ENCODE peak calls at places on chromosomes 1 and 21, in nine cellular contexts. One of them, this sample, is unnamed.

GRCh38 chr1:9866836-9867235 is 43.1 kb upstream of the CLSTN1 start:
- DNase-seq in GM12865: no peak
- DNase-seq in cardiac muscle cell: no peak
- DNase-seq in esophagus squamous epithelium: no peak
- DNase-seq in epithelial cell of esophagus: no peak
- DNase-seq in upper lobe of right lung: no peak
- DNase-seq in fibroblast of pulmonary artery: no peak
- DNase-seq in lower lobe of right lung: no peak
- DNase-seq in IMR-90: no peak
- DNase-seq in this sample: no peak

GRCh38 chr1:12657060-12657866 is 13.4 kb downstream of the AADACL4 start:
- DNase-seq in GM12865: no peak
- DNase-seq in cardiac muscle cell: no peak
- DNase-seq in esophagus squamous epithelium: no peak
- DNase-seq in epithelial cell of esophagus: no peak
- DNase-seq in upper lobe of right lung: no peak
- DNase-seq in fibroblast of pulmonary artery: no peak
- DNase-seq in lower lobe of right lung: no peak
- DNase-seq in IMR-90: no peak
- DNase-seq in this sample: no peak

GRCh38 chr1:41433501-41433900 is 51.0 kb downstream of the EDN2 start:
- DNase-seq in GM12865: no peak
- DNase-seq in cardiac muscle cell: no peak
- DNase-seq in esophagus squamous epithelium: no peak
- DNase-seq in epithelial cell of esophagus: no peak
- DNase-seq in upper lobe of right lung: no peak
- DNase-seq in fibroblast of pulmonary artery: no peak
- DNase-seq in lower lobe of right lung: peak
- DNase-seq in IMR-90: no peak
- DNase-seq in this sample: no peak

GRCh38 chr1:162055062-162055461 is 14.4 kb upstream of the NOS1AP start:
- DNase-seq in GM12865: no peak
- DNase-seq in cardiac muscle cell: no peak
- DNase-seq in esophagus squamous epithelium: no peak
- DNase-seq in epithelial cell of esophagus: peak
- DNase-seq in upper lobe of right lung: no peak
- DNase-seq in fibroblast of pulmonary artery: peak
- DNase-seq in lower lobe of right lung: no peak
- DNase-seq in IMR-90: peak
- DNase-seq in this sample: peak

GRCh38 chr1:98019747-98020146 is 98.9 kb upstream of the DPYD start:
- DNase-seq in GM12865: no peak
- DNase-seq in cardiac muscle cell: no peak
- DNase-seq in esophagus squamous epithelium: no peak
- DNase-seq in epithelial cell of esophagus: no peak
- DNase-seq in upper lobe of right lung: no peak
- DNase-seq in fibroblast of pulmonary artery: no peak
- DNase-seq in lower lobe of right lung: no peak
- DNase-seq in IMR-90: peak
- DNase-seq in this sample: no peak

GRCh38 chr1:30407862-30408580 is 315.4 kb downstream of the MATN1 start:
- DNase-seq in GM12865: no peak
- DNase-seq in cardiac muscle cell: no peak
- DNase-seq in esophagus squamous epithelium: no peak
- DNase-seq in epithelial cell of esophagus: no peak
- DNase-seq in upper lobe of right lung: peak
- DNase-seq in fibroblast of pulmonary artery: no peak
- DNase-seq in lower lobe of right lung: no peak
- DNase-seq in IMR-90: no peak
- DNase-seq in this sample: no peak

GRCh38 chr1:11151134-11151533 is 38.0 kb upstream of the ANGPTL7 start:
- DNase-seq in GM12865: no peak
- DNase-seq in cardiac muscle cell: no peak
- DNase-seq in esophagus squamous epithelium: no peak
- DNase-seq in epithelial cell of esophagus: no peak
- DNase-seq in upper lobe of right lung: no peak
- DNase-seq in fibroblast of pulmonary artery: no peak
- DNase-seq in lower lobe of right lung: no peak
- DNase-seq in IMR-90: no peak
- DNase-seq in this sample: no peak

GRCh38 chr1:18632711-18633427 is 2.2 kb downstream of the PAX7 start:
- DNase-seq in GM12865: no peak
- DNase-seq in cardiac muscle cell: peak
- DNase-seq in esophagus squamous epithelium: no peak
- DNase-seq in epithelial cell of esophagus: no peak
- DNase-seq in upper lobe of right lung: peak
- DNase-seq in fibroblast of pulmonary artery: no peak
- DNase-seq in lower lobe of right lung: peak
- DNase-seq in IMR-90: no peak
- DNase-seq in this sample: no peak

GRCh38 chr1:98121661-98122060 is 200.8 kb upstream of the DPYD start:
- DNase-seq in GM12865: no peak
- DNase-seq in cardiac muscle cell: no peak
- DNase-seq in esophagus squamous epithelium: no peak
- DNase-seq in epithelial cell of esophagus: no peak
- DNase-seq in upper lobe of right lung: no peak
- DNase-seq in fibroblast of pulmonary artery: peak
- DNase-seq in lower lobe of right lung: no peak
- DNase-seq in IMR-90: peak
- DNase-seq in this sample: no peak

GRCh38 chr21:32955307-32955937 is 70.3 kb upstream of the OLIG2 start:
- DNase-seq in GM12865: no peak
- DNase-seq in cardiac muscle cell: no peak
- DNase-seq in esophagus squamous epithelium: no peak
- DNase-seq in epithelial cell of esophagus: no peak
- DNase-seq in upper lobe of right lung: no peak
- DNase-seq in fibroblast of pulmonary artery: no peak
- DNase-seq in lower lobe of right lung: no peak
- DNase-seq in IMR-90: no peak
- DNase-seq in this sample: no peak

GRCh38 chr1:184615301-184615700 is 139.4 kb downstream of the EDEM3 start:
- DNase-seq in GM12865: no peak
- DNase-seq in cardiac muscle cell: no peak
- DNase-seq in esophagus squamous epithelium: no peak
- DNase-seq in epithelial cell of esophagus: no peak
- DNase-seq in upper lobe of right lung: no peak
- DNase-seq in fibroblast of pulmonary artery: peak
- DNase-seq in lower lobe of right lung: no peak
- DNase-seq in IMR-90: no peak
- DNase-seq in this sample: no peak

GRCh38 chr1:208654241-208654640 is 410.1 kb upstream of the PLXNA2 start:
- DNase-seq in GM12865: peak
- DNase-seq in cardiac muscle cell: peak
- DNase-seq in esophagus squamous epithelium: no peak
- DNase-seq in epithelial cell of esophagus: peak
- DNase-seq in upper lobe of right lung: no peak
- DNase-seq in fibroblast of pulmonary artery: peak
- DNase-seq in lower lobe of right lung: no peak
- DNase-seq in IMR-90: no peak
- DNase-seq in this sample: no peak

GRCh38 chr1:21289700-21290545 is at the start of gene ECE1:
- DNase-seq in GM12865: peak
- DNase-seq in cardiac muscle cell: peak
- DNase-seq in esophagus squamous epithelium: no peak
- DNase-seq in epithelial cell of esophagus: peak
- DNase-seq in upper lobe of right lung: peak
- DNase-seq in fibroblast of pulmonary artery: peak
- DNase-seq in lower lobe of right lung: peak
- DNase-seq in IMR-90: no peak
- DNase-seq in this sample: no peak

GRCh38 chr1:114750780-114751179 is 7.0 kb downstream of the CSDE1 start:
- DNase-seq in GM12865: no peak
- DNase-seq in cardiac muscle cell: no peak
- DNase-seq in esophagus squamous epithelium: no peak
- DNase-seq in epithelial cell of esophagus: peak
- DNase-seq in upper lobe of right lung: no peak
- DNase-seq in fibroblast of pulmonary artery: no peak
- DNase-seq in lower lobe of right lung: no peak
- DNase-seq in IMR-90: no peak
- DNase-seq in this sample: no peak

GRCh38 chr1:175341631-175342429 is 149.3 kb upstream of the KIAA0040 start:
- DNase-seq in GM12865: no peak
- DNase-seq in cardiac muscle cell: no peak
- DNase-seq in esophagus squamous epithelium: no peak
- DNase-seq in epithelial cell of esophagus: peak
- DNase-seq in upper lobe of right lung: no peak
- DNase-seq in fibroblast of pulmonary artery: no peak
- DNase-seq in lower lobe of right lung: no peak
- DNase-seq in IMR-90: no peak
- DNase-seq in this sample: no peak

GRCh38 chr1:1329304-1330210 is 1.5 kb upstream of the TAS1R3 start:
- DNase-seq in GM12865: no peak
- DNase-seq in cardiac muscle cell: no peak
- DNase-seq in esophagus squamous epithelium: no peak
- DNase-seq in epithelial cell of esophagus: no peak
- DNase-seq in upper lobe of right lung: no peak
- DNase-seq in fibroblast of pulmonary artery: no peak
- DNase-seq in lower lobe of right lung: no peak
- DNase-seq in IMR-90: no peak
- DNase-seq in this sample: no peak

GRCh38 chr1:211519602-211520001 is 27.6 kb upstream of the RD3 start:
- DNase-seq in GM12865: no peak
- DNase-seq in cardiac muscle cell: no peak
- DNase-seq in esophagus squamous epithelium: no peak
- DNase-seq in epithelial cell of esophagus: no peak
- DNase-seq in upper lobe of right lung: no peak
- DNase-seq in fibroblast of pulmonary artery: no peak
- DNase-seq in lower lobe of right lung: no peak
- DNase-seq in IMR-90: no peak
- DNase-seq in this sample: no peak

GRCh38 chr1:95033843-95034242 is 38.9 kb downstream of the ALG14 start:
- DNase-seq in GM12865: no peak
- DNase-seq in cardiac muscle cell: no peak
- DNase-seq in esophagus squamous epithelium: no peak
- DNase-seq in epithelial cell of esophagus: no peak
- DNase-seq in upper lobe of right lung: no peak
- DNase-seq in fibroblast of pulmonary artery: no peak
- DNase-seq in lower lobe of right lung: no peak
- DNase-seq in IMR-90: peak
- DNase-seq in this sample: no peak

GRCh38 chr1:229086091-229086490 is 184.8 kb upstream of the RAB4A start:
- DNase-seq in GM12865: no peak
- DNase-seq in cardiac muscle cell: no peak
- DNase-seq in esophagus squamous epithelium: no peak
- DNase-seq in epithelial cell of esophagus: no peak
- DNase-seq in upper lobe of right lung: no peak
- DNase-seq in fibroblast of pulmonary artery: no peak
- DNase-seq in lower lobe of right lung: no peak
- DNase-seq in IMR-90: no peak
- DNase-seq in this sample: no peak

GRCh38 chr1:63904826-63905225 is 131.0 kb downstream of the ROR1 start:
- DNase-seq in GM12865: no peak
- DNase-seq in cardiac muscle cell: no peak
- DNase-seq in esophagus squamous epithelium: no peak
- DNase-seq in epithelial cell of esophagus: no peak
- DNase-seq in upper lobe of right lung: no peak
- DNase-seq in fibroblast of pulmonary artery: no peak
- DNase-seq in lower lobe of right lung: no peak
- DNase-seq in IMR-90: no peak
- DNase-seq in this sample: no peak
- TF ChIP-seq CTCF in GM12865: no peak
- TF ChIP-seq CTCF in cardiac muscle cell: no peak
- TF ChIP-seq CTCF in esophagus squamous epithelium: no peak
- TF ChIP-seq CTCF in epithelial cell of esophagus: no peak
- TF ChIP-seq CTCF in upper lobe of right lung: no peak
- TF ChIP-seq CTCF in fibroblast of pulmonary artery: no peak
- TF ChIP-seq CTCF in lower lobe of right lung: no peak
- TF ChIP-seq CTCF in IMR-90: no peak
- TF ChIP-seq CTCF in this sample: no peak

DNA sequence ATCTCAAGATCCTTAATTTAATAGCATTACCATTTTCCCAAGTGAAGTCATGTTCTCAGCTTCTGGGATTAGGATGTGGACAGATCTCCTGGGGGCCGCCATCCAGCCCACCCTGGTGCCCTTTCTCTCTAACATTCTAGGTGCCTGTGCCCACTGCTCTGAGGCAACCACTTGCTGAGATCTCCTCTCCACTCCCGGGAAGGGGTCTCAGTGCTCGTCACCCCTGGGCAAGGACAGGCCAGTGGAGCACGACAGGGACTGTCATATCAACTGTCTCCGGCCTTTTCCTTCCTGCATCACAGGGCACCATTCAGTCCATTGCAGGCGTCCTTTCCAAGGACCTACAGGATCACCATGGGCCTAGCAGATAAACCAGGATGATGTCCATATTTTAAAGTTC is 304.8 kb downstream of the AJAP1 start:
- DNase-seq in GM12865: no peak
- DNase-seq in cardiac muscle cell: no peak
- DNase-seq in esophagus squamous epithelium: no peak
- DNase-seq in epithelial cell of esophagus: no peak
- DNase-seq in upper lobe of right lung: peak
- DNase-seq in fibroblast of pulmonary artery: no peak
- DNase-seq in lower lobe of right lung: no peak
- DNase-seq in IMR-90: no peak
- DNase-seq in this sample: no peak
- H3K4me3 ChIP-seq in GM12865: no peak
- H3K4me3 ChIP-seq in cardiac muscle cell: no peak
- H3K4me3 ChIP-seq in esophagus squamous epithelium: no peak
- H3K4me3 ChIP-seq in epithelial cell of esophagus: no peak
- H3K4me3 ChIP-seq in upper lobe of right lung: no peak
- H3K4me3 ChIP-seq in fibroblast of pulmonary artery: no peak
- H3K4me3 ChIP-seq in lower lobe of right lung: no peak
- H3K4me3 ChIP-seq in IMR-90: no peak
- H3K4me3 ChIP-seq in this sample: no peak

GRCh38 chr21:25103500-25104207 is 503.6 kb downstream of the MRPL39 start:
- DNase-seq in GM12865: no peak
- DNase-seq in cardiac muscle cell: no peak
- DNase-seq in esophagus squamous epithelium: no peak
- DNase-seq in epithelial cell of esophagus: no peak
- DNase-seq in upper lobe of right lung: no peak
- DNase-seq in fibroblast of pulmonary artery: peak
- DNase-seq in lower lobe of right lung: no peak
- DNase-seq in IMR-90: peak
- DNase-seq in this sample: peak

DNA sequence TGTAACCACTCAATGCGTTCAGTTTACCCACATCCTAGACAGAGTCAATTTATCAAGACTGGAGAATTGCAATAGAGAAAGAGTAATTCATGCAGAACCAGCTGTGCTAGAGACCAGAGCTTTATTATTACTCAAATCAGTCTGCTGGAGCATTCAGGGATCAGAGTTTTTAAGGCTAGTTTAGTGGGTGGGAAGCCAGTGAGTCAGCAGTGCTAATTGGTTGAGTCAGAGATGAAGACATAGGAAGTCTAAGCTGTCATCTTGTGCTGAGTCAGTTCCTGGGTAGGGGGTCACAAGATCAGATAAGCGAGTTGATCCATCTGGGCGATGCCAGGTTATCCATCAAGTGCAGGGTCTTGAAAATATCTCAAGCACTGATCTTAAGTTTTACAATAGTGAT is 499.6 kb downstream of the MRPL39 start:
- DNase-seq in GM12865: no peak
- DNase-seq in cardiac muscle cell: no peak
- DNase-seq in esophagus squamous epithelium: no peak
- DNase-seq in epithelial cell of esophagus: peak
- DNase-seq in upper lobe of right lung: no peak
- DNase-seq in fibroblast of pulmonary artery: peak
- DNase-seq in lower lobe of right lung: no peak
- DNase-seq in IMR-90: peak
- DNase-seq in this sample: peak
- TF ChIP-seq CTCF in GM12865: no peak
- TF ChIP-seq CTCF in cardiac muscle cell: no peak
- TF ChIP-seq CTCF in esophagus squamous epithelium: no peak
- TF ChIP-seq CTCF in epithelial cell of esophagus: no peak
- TF ChIP-seq CTCF in upper lobe of right lung: no peak
- TF ChIP-seq CTCF in fibroblast of pulmonary artery: no peak
- TF ChIP-seq CTCF in lower lobe of right lung: no peak
- TF ChIP-seq CTCF in IMR-90: no peak
- TF ChIP-seq CTCF in this sample: no peak

GRCh38 chr1:25657786-25658760 is 41.5 kb downstream of the MAN1C1 start:
- DNase-seq in GM12865: no peak
- DNase-seq in cardiac muscle cell: no peak
- DNase-seq in esophagus squamous epithelium: no peak
- DNase-seq in epithelial cell of esophagus: no peak
- DNase-seq in upper lobe of right lung: peak
- DNase-seq in fibroblast of pulmonary artery: no peak
- DNase-seq in lower lobe of right lung: no peak
- DNase-seq in IMR-90: no peak
- DNase-seq in this sample: no peak
- H3K4me3 ChIP-seq in GM12865: no peak
- H3K4me3 ChIP-seq in cardiac muscle cell: no peak
- H3K4me3 ChIP-seq in esophagus squamous epithelium: no peak
- H3K4me3 ChIP-seq in epithelial cell of esophagus: no peak
- H3K4me3 ChIP-seq in upper lobe of right lung: no peak
- H3K4me3 ChIP-seq in fibroblast of pulmonary artery: no peak
- H3K4me3 ChIP-seq in lower lobe of right lung: no peak
- H3K4me3 ChIP-seq in IMR-90: no peak
- H3K4me3 ChIP-seq in this sample: no peak

This sample was measured in AG04449.